ENCODE peak calls at places on chromosomes 1 and 21, in eight cellular contexts. G, T, Q, V, K, I, O and E are unnamed samples.

GRCh38 chr1:22751124-22751531 is 40.5 kb downstream of the EPHB2 start:
- DNase-seq in T (no peak), G (no peak), O (no peak), I (no peak), V (peak; percentile 39), K (no peak), Q (no peak), E (no peak)

GRCh38 chr1:191290441-191290840 is 812.8 kb upstream of the BRINP3 start:
- DNase-seq in V (no peak), I (no peak), G (no peak), Q (no peak), O (no peak), T (no peak), K (no peak), E (no peak)

GRCh38 chr1:246631426-246631825 is 65.2 kb downstream of the CNST start:
- DNase-seq in O (peak; percentile 83), Q (no peak), G (no peak), K (no peak), T (no peak), V (no peak), I (no peak), E (no peak)

GRCh38 chr1:179369751-179370341 is 4.1 kb downstream of the AXDND1 start:
- DNase-seq in I (peak; percentile 47), Q (no peak), V (peak; percentile 48), K (no peak), G (no peak), O (peak; percentile 66), T (peak; percentile 61), E (no peak)

GRCh38 chr1:37792943-37793686 is 532 bp upstream of the MANEAL start:
- DNase-seq in Q (no peak), I (no peak), K (no peak), G (no peak), O (no peak), V (no peak), T (no peak), E (no peak)

GRCh38 chr1:119582801-119583200 is 65.3 kb downstream of the ZNF697 start:
- DNase-seq in Q (peak; percentile 59), V (peak; percentile 78), K (no peak), O (peak; percentile 45), T (no peak), I (peak; percentile 23), G (no peak), E (no peak)

GRCh38 chr1:201307760-201308499 is 24.6 kb downstream of the PKP1 start:
- DNase-seq in K (no peak), T (no peak), G (no peak), Q (no peak), O (no peak), I (no peak), V (peak; percentile 81), E (peak; percentile 67)

GRCh38 chr1:109040627-109041613 is 982 bp downstream of the WDR47 start:
- DNase-seq in V (peak; percentile 19), I (no peak), T (no peak), Q (peak; percentile 52), O (no peak), K (peak; percentile 22), G (peak; percentile 28), E (no peak)

GRCh38 chr1:222785553-222785952 is 29.3 kb upstream of the DISP1 start:
- DNase-seq in K (no peak), Q (no peak), G (no peak), I (no peak), T (no peak), O (no peak), V (no peak), E (no peak)

GRCh38 chr1:110086959-110087358 is 16.5 kb upstream of the ALX3 start:
- DNase-seq in O (no peak), K (no peak), T (no peak), Q (no peak), G (no peak), V (no peak), I (no peak), E (no peak)

GRCh38 chr21:46570119-46570518 is 34.8 kb downstream of the S100B start:
- DNase-seq in G (no peak), I (no peak), V (no peak), K (no peak), Q (no peak), T (no peak), O (no peak), E (no peak)

GRCh38 chr1:92201973-92202372 is 15.7 kb upstream of the C1orf146 start:
- DNase-seq in G (no peak), T (peak; percentile 1), Q (no peak), V (no peak), K (no peak), O (peak; percentile 38), I (no peak), E (no peak)

GRCh38 chr1:164363980-164364379 is 195.0 kb upstream of the PBX1 start:
- DNase-seq in V (no peak), T (no peak), Q (no peak), I (no peak), G (no peak), K (no peak), O (no peak), E (no peak)

GRCh38 chr1:216528816-216529215 is 105.6 kb upstream of the USH2A start:
- DNase-seq in K (no peak), V (no peak), I (no peak), G (no peak), O (peak; percentile 1), Q (no peak), T (no peak), E (no peak)

GRCh38 chr1:4711191-4711915 is 56.9 kb downstream of the AJAP1 start:
- DNase-seq in V (no peak), G (no peak), I (no peak), O (no peak), T (no peak), Q (no peak), K (no peak), E (no peak)

GRCh38 chr1:23585321-23586022 is 26.2 kb upstream of the ID3 start:
- DNase-seq in O (peak; percentile 98), G (no peak), Q (no peak), T (no peak), K (no peak), I (no peak), V (peak; percentile 96), E (peak; percentile 89)

GRCh38 chr1:67629370-67630075 is 55.5 kb upstream of the GADD45A start:
- DNase-seq in I (no peak), Q (no peak), K (no peak), T (no peak), G (no peak), V (peak; percentile 62), O (no peak), E (no peak)

GRCh38 chr1:2623571-2624337 is 9.1 kb downstream of the MMEL1 start:
- DNase-seq in G (no peak), I (no peak), V (no peak), Q (no peak), O (no peak), K (no peak), T (no peak), E (no peak)

GRCh38 chr1:154611150-154611865 is 3.3 kb upstream of the ADAR start:
- DNase-seq in I (no peak), K (no peak), Q (no peak), G (no peak), V (no peak), T (no peak), O (peak; percentile 7), E (no peak)

GRCh38 chr1:59814901-59815825 is at the start of gene HOOK1:
- DNase-seq in K (no peak), V (peak; percentile 36), I (no peak), G (no peak), Q (peak; percentile 45), T (no peak), O (no peak), E (no peak)

GRCh38 chr1:23403038-23403336 is 21.6 kb downstream of the TCEA3 start:
- DNase-seq in V (peak; percentile 72), O (peak; percentile 61), K (no peak), Q (no peak), T (no peak), I (no peak), G (no peak), E (no peak)

GRCh38 chr1:24253569-24253968 is 65.6 kb upstream of the GRHL3 start:
- DNase-seq in G (no peak), I (no peak), V (no peak), Q (no peak), K (no peak), O (no peak), T (no peak), E (no peak)

GRCh38 chr1:49626474-49626873 is 397.3 kb downstream of the AGBL4 start:
- DNase-seq in Q (no peak), T (no peak), I (no peak), G (no peak), K (no peak), V (no peak), O (no peak), E (no peak)

GRCh38 chr1:68320349-68320748 is 88.0 kb upstream of the WLS start:
- DNase-seq in G (no peak), K (no peak), V (no peak), I (no peak), O (no peak), Q (no peak), T (no peak), E (no peak)

GRCh38 chr1:25657786-25658760 is 41.5 kb downstream of the MAN1C1 start:
- DNase-seq in Q (peak; percentile 27), I (no peak), T (no peak), G (no peak), V (no peak), K (no peak), O (no peak), E (no peak)

GRCh38 chr21:17679002-17679600 is 66.4 kb upstream of the BTG3 start:
- DNase-seq in Q (no peak), G (no peak), V (peak; percentile 43), K (no peak), I (peak; percentile 15), O (peak; percentile 70), T (peak; percentile 58), E (no peak)

GRCh38 chr1:226708342-226708780 is 30.7 kb downstream of the ITPKB start:
- DNase-seq in G (no peak), O (peak; percentile 92), K (no peak), T (no peak), V (peak; percentile 91), I (no peak), Q (no peak), E (peak; percentile 58)

GRCh38 chr1:111948209-111949131 is 41.0 kb downstream of the KCND3 start:
- DNase-seq in V (peak; percentile 85), Q (no peak), K (no peak), O (peak; percentile 27), T (no peak), I (no peak), G (peak; percentile 27), E (peak; percentile 90)

GRCh38 chr21:45170987-45171386 is 96.6 kb downstream of the ADARB1 start:
- DNase-seq in I (no peak), Q (no peak), O (no peak), V (no peak), K (no peak), G (no peak), T (no peak), E (no peak)

GRCh38 chr1:20440785-20441200 is 45.2 kb downstream of the CAMK2N1 start:
- DNase-seq in V (peak; percentile 24), K (peak; percentile 21), Q (no peak), G (no peak), O (peak; percentile 39), T (peak; percentile 28), I (no peak), E (peak; percentile 50)

GRCh38 chr1:234702342-234703000 is 92.5 kb upstream of the IRF2BP2 start:
- DNase-seq in T (no peak), G (no peak), K (no peak), Q (no peak), V (no peak), I (no peak), O (no peak), E (peak; percentile 80)

GRCh38 chr1:208944981-208945451 is 638.5 kb upstream of the CAMK1G start:
- DNase-seq in T (no peak), K (no peak), G (no peak), V (no peak), O (no peak), Q (no peak), I (no peak), E (no peak)

GRCh38 chr1:226438007-226438406 is 30.1 kb upstream of the PARP1 start:
- DNase-seq in V (no peak), G (no peak), T (no peak), O (peak; percentile 9), I (no peak), K (no peak), Q (no peak), E (no peak)

GRCh38 chr1:12549106-12549459 is 68.9 kb downstream of the DHRS3 start:
- DNase-seq in Q (peak; percentile 61), T (no peak), V (no peak), K (no peak), G (no peak), O (no peak), I (no peak), E (no peak)